ENCODE peak calls at places on chromosome 4, in six cellular contexts. B is lower lobe of right lung; W is NCI-H446; S is islet precursor cell; L is activated CD4-positive, alpha-beta T cell treated with anti-CD3 and anti-CD28 coated beads, Interleukin-2, amount 50 U/mL, for 24 hours; D is substantia nigra. Q is an unnamed sample.

GRCh38 chr4:24768604-24769003 is 26.8 kb upstream of the SOD3 start:
- DNase-seq in W (no peak), B (no peak), S (no peak), D (no peak), L (no peak), Q (no peak)

GRCh38 chr4:24024597-24024996 is 134.8 kb upstream of the PPARGC1A start:
- DNase-seq in D (no peak), B (no peak), W (no peak), S (no peak), L (no peak), Q (no peak)

GRCh38 chr4:189773909-189774308 is 166.8 kb upstream of the FRG1 start:
- DNase-seq in L (no peak), W (no peak), S (no peak), D (no peak), B (no peak), Q (peak; percentile 21)

GRCh38 chr4:6941796-6942195 is 32.2 kb downstream of the TBC1D14 start:
- DNase-seq in S (no peak), W (no peak), B (no peak), L (no peak), D (no peak), Q (no peak)

GRCh38 chr4:100977746-100978397 is 369.5 kb downstream of the PPP3CA start:
- DNase-seq in B (no peak), S (no peak), W (peak; percentile 41), L (no peak), D (no peak), Q (no peak)

GRCh38 chr4:148426643-148427042 is 15.6 kb downstream of the NR3C2 start:
- DNase-seq in D (no peak), W (no peak), S (no peak), B (no peak), L (no peak), Q (no peak)

GRCh38 chr4:26060286-26060685 is 146.3 kb downstream of the SMIM20 start:
- DNase-seq in D (no peak), W (no peak), S (no peak), B (no peak), L (no peak), Q (no peak)

GRCh38 chr4:2936773-2937145 is 26.4 kb downstream of the NOP14 start:
- DNase-seq in L (no peak), B (no peak), W (no peak), S (no peak), D (no peak), Q (no peak)

GRCh38 chr4:26076896-26077295 is 162.9 kb downstream of the SMIM20 start:
- DNase-seq in B (no peak), S (no peak), W (no peak), L (no peak), D (no peak), Q (no peak)

GRCh38 chr4:112881842-112882241 is 167.6 kb upstream of the ANK2 start:
- DNase-seq in S (no peak), B (no peak), D (no peak), L (no peak), W (peak; percentile 36), Q (no peak)

GRCh38 chr4:30630431-30630830 is 89.7 kb upstream of the PCDH7 start:
- DNase-seq in B (no peak), S (no peak), L (no peak), W (no peak), D (no peak), Q (no peak)

GRCh38 chr4:185004562-185005208 is 13.6 kb upstream of the HELT start:
- DNase-seq in S (no peak), D (no peak), B (peak; percentile 58), L (no peak), W (no peak), Q (no peak)

GRCh38 chr4:81565137-81565870 is 93.6 kb upstream of the RASGEF1B start:
- DNase-seq in D (peak; percentile 73), S (peak; percentile 74), B (peak; percentile 85), W (no peak), L (no peak), Q (no peak)

GRCh38 chr4:98950925-98951324 is 22.0 kb upstream of the EIF4E start:
- DNase-seq in D (no peak), B (no peak), L (no peak), S (no peak), W (no peak), Q (no peak)

GRCh38 chr4:52096048-52096447 is 44.9 kb downstream of the SPATA18 start:
- DNase-seq in D (no peak), L (no peak), B (no peak), W (no peak), S (no peak), Q (no peak)

GRCh38 chr4:128364565-128364964 is 77.0 kb upstream of the PGRMC2 start:
- DNase-seq in D (no peak), W (no peak), L (no peak), S (no peak), B (no peak), Q (no peak)

GRCh38 chr4:39044947-39045734 is 12.9 kb upstream of the TMEM156 start:
- DNase-seq in D (no peak), L (no peak), S (peak; percentile 77), B (peak; percentile 69), W (no peak), Q (peak; percentile 40)

GRCh38 chr4:123399638-123400358 is 3.2 kb downstream of the SPRY1 start:
- DNase-seq in W (no peak), B (no peak), D (no peak), S (no peak), L (no peak), Q (no peak)

GRCh38 chr4:56690393-56690971 is 9.4 kb upstream of the HOPX start:
- DNase-seq in S (no peak), L (no peak), W (no peak), D (no peak), B (no peak), Q (no peak)

GRCh38 chr4:47639531-47639930 is 154.5 kb downstream of the ATP10D start:
- DNase-seq in D (no peak), B (no peak), W (no peak), L (no peak), S (no peak), Q (no peak)

GRCh38 chr4:174549696-174550095 is 27.4 kb upstream of the HPGD start:
- DNase-seq in D (no peak), W (no peak), L (no peak), S (no peak), B (no peak), Q (no peak)

GRCh38 chr4:185774815-185775684 is 36.9 kb downstream of the SORBS2 start:
- DNase-seq in B (peak; percentile 51), S (peak; percentile 66), L (no peak), D (no peak), W (no peak), Q (no peak)

GRCh38 chr4:87097075-87097474 is 123.3 kb downstream of the KLHL8 start:
- DNase-seq in B (no peak), D (no peak), L (no peak), W (no peak), S (peak; percentile 71), Q (no peak)

GRCh38 chr4:85050736-85051135 is 84.2 kb upstream of the WDFY3 start:
- DNase-seq in W (no peak), D (no peak), B (no peak), S (no peak), L (no peak), Q (no peak)

GRCh38 chr4:73620115-73620792 is at the start of gene RASSF6:
- DNase-seq in D (no peak), B (peak; percentile 88), L (no peak), S (peak; percentile 89), W (no peak), Q (no peak)

GRCh38 chr4:56506110-56506705 is 617 bp downstream of the ARL9 start:
- DNase-seq in L (no peak), S (no peak), D (no peak), W (no peak), B (no peak), Q (no peak)

GRCh38 chr4:39617534-39617933 is 21.1 kb downstream of the SMIM14 start:
- DNase-seq in D (no peak), S (no peak), B (no peak), W (no peak), L (no peak), Q (no peak)

GRCh38 chr4:3411676-3412075 is 30.1 kb upstream of the HGFAC start:
- DNase-seq in W (no peak), S (no peak), D (no peak), L (no peak), B (peak; percentile 39), Q (no peak)

GRCh38 chr4:88613417-88613875 is 21.2 kb downstream of the HERC3 start:
- DNase-seq in D (no peak), W (no peak), L (peak; percentile 19), S (no peak), B (no peak), Q (peak; percentile 47)

GRCh38 chr4:3836802-3837601 is 70.8 kb downstream of the ADRA2C start:
- DNase-seq in L (no peak), B (peak; percentile 14), D (no peak), W (no peak), S (no peak), Q (peak; percentile 10)

GRCh38 chr4:41358626-41359025 is 101.9 kb downstream of the UCHL1 start:
- DNase-seq in W (no peak), L (no peak), B (no peak), D (no peak), S (no peak), Q (no peak)

GRCh38 chr4:118814054-118814453 is 21.9 kb downstream of the SEC24D start:
- DNase-seq in L (no peak), S (no peak), D (no peak), W (peak; percentile 2), B (no peak), Q (no peak)

GRCh38 chr4:118353452-118353851 is 649 bp upstream of the PRSS12 start:
- DNase-seq in L (no peak), B (no peak), D (no peak), S (no peak), W (peak; percentile 52), Q (no peak)

GRCh38 chr4:102759835-102760644 is 728 bp downstream of the MANBA start:
- DNase-seq in L (peak; percentile 3), S (peak; percentile 60), D (peak; percentile 30), B (no peak), W (no peak), Q (peak; percentile 7)

GRCh38 chr4:122625156-122625555 is 4.3 kb upstream of the IL21 start:
- DNase-seq in S (no peak), L (no peak), D (no peak), W (no peak), B (no peak), Q (no peak)

GRCh38 chr4:126405369-126405982 is 1090.7 kb downstream of the FAT4 start:
- DNase-seq in D (no peak), L (no peak), B (no peak), S (peak; percentile 38), W (no peak), Q (no peak)

GRCh38 chr4:1469596-1470392 is 63.6 kb upstream of the NKX1-1 start:
- DNase-seq in B (peak; percentile 38), S (no peak), L (no peak), W (no peak), D (no peak), Q (no peak)